ENCODE peak calls at places on chromosomes 2 and 18, in five cellular contexts. F is GM18507; T is AG10803; C is activated CD8-positive, alpha-beta memory T cell treated with anti-CD3 and anti-CD28 coated beads, Interleukin-2, amount 50 U/mL, for 48 hours; O is NCI-H1436. K is an unnamed sample.

GRCh38 chr18:75429975-75430374 is 2.5 kb upstream of the SMIM21 start:
- DNase-seq in F (no peak), T (no peak), C (no peak), O (no peak), K (no peak)

GRCh38 chr2:109448946-109449788 is 164.6 kb downstream of the SEPTIN10 start:
- DNase-seq in F (no peak), T (peak; percentile 87), C (no peak), O (no peak), K (no peak)

GRCh38 chr2:197947219-197947757 is 142.9 kb downstream of the PLCL1 start:
- DNase-seq in F (no peak), T (no peak), C (no peak), O (no peak), K (no peak)

GRCh38 chr2:97745474-97746172 is 32.2 kb downstream of the ZAP70 start:
- DNase-seq in F (peak; percentile 28), T (no peak), C (peak; percentile 78), O (no peak), K (no peak)

GRCh38 chr18:4106407-4107033 is 348.6 kb downstream of the DLGAP1 start:
- DNase-seq in F (no peak), T (peak; percentile 58), C (peak; percentile 84), O (peak; percentile 19), K (peak; percentile 10)

GRCh38 chr18:69484699-69485396 is 84.2 kb downstream of the DOK6 start:
- DNase-seq in F (no peak), T (peak; percentile 49), C (no peak), O (no peak), K (no peak)

GRCh38 chr2:12304494-12305228 is 412.1 kb upstream of the TRIB2 start:
- DNase-seq in F (no peak), T (peak; percentile 78), C (no peak), O (no peak), K (no peak)

GRCh38 chr18:58635891-58636290 is 7.0 kb upstream of the ALPK2 start:
- DNase-seq in F (no peak), T (peak; percentile 61), C (no peak), O (no peak), K (no peak)

GRCh38 chr2:176769021-176769420 is 443.6 kb upstream of the HNRNPA3 start:
- DNase-seq in F (no peak), T (no peak), C (no peak), O (no peak), K (no peak)

GRCh38 chr2:203705184-203705583 is 1.3 kb upstream of the CD28 start:
- DNase-seq in F (no peak), T (no peak), C (no peak), O (no peak), K (no peak)

GRCh38 chr2:217935901-217936684 is 66.7 kb downstream of the TNS1 start:
- DNase-seq in F (no peak), T (peak; percentile 77), C (no peak), O (no peak), K (no peak)

GRCh38 chr2:127770973-127771735 is 39.8 kb downstream of the WDR33 start:
- DNase-seq in F (no peak), T (peak; percentile 79), C (no peak), O (no peak), K (no peak)

GRCh38 chr18:49340446-49340845 is 120.0 kb downstream of the DYM start:
- DNase-seq in F (no peak), T (peak; percentile 74), C (no peak), O (no peak), K (no peak)

GRCh38 chr2:31384771-31385276 is 29.7 kb downstream of the XDH start:
- DNase-seq in F (no peak), T (peak; percentile 97), C (no peak), O (no peak), K (no peak)

GRCh38 chr18:25284861-25285574 is 66.9 kb downstream of the ZNF521 start:
- DNase-seq in F (no peak), T (peak; percentile 85), C (no peak), O (peak; percentile 1), K (no peak)

GRCh38 chr2:48227617-48228344 is 302.2 kb upstream of the STON1 start:
- DNase-seq in F (no peak), T (no peak), C (no peak), O (no peak), K (no peak)

GRCh38 chr2:127747621-127748020 is 46.3 kb downstream of the SFT2D3 start:
- DNase-seq in F (no peak), T (no peak), C (no peak), O (no peak), K (no peak)

K was measured in NCI-H748 treated with DMSO at 0.1 percent for 48 hours.